ENCODE peak calls at places on chromosome 6, in nine cellular contexts. A is colonic mucosa; U is ascending aorta; K is RWPE1; V is BJ; R is activated CD4-positive, alpha-beta T cell treated with anti-CD3 and anti-CD28 coated beads for 4 hours; H is neural crest cell; D is NCI-H187 treated with DMSO at 0.1 percent for 48 hours; C is stimulated activated CD4-positive, alpha-beta T cell treated with anti-CD3 and anti-CD28 coated beads, Interleukin-1b, Interleukin-23, amount 100 ng/mL, for 1 hour. F is an unnamed sample.
A peak's percentile ranks its signal among the peaks of the same experiment; 100 is the strongest.

GRCh38 chr6:105740946-105741605 is 338.2 kb upstream of the PREP start:
- DNase-seq in H (no peak), U (no peak), V (no peak), A (no peak), R (no peak), D (no peak), C (no peak), K (no peak), F (peak; percentile 31)

GRCh38 chr6:1837868-1838267 is 228.2 kb downstream of the FOXC1 start:
- DNase-seq in C (no peak), D (no peak), R (no peak), U (no peak), H (no peak), V (no peak), A (no peak), K (no peak), F (no peak)

GRCh38 chr6:3848925-3849605 is at the start of gene FAM50B:
- DNase-seq in D (no peak), A (peak; percentile 96), K (peak; percentile 85), R (peak; percentile 89), V (peak; percentile 51), U (peak; percentile 79), C (peak; percentile 82), H (peak; percentile 88), F (peak; percentile 80)

GRCh38 chr6:146550911-146551310 is 7.3 kb downstream of the RAB32 start:
- DNase-seq in A (no peak), C (no peak), H (no peak), D (no peak), U (no peak), V (no peak), R (no peak), K (no peak), F (peak; percentile 66)

GRCh38 chr6:156828280-156828703 is 51.1 kb downstream of the ARID1B start:
- DNase-seq in C (no peak), V (peak; percentile 63), K (peak; percentile 84), A (no peak), U (no peak), R (no peak), H (no peak), D (no peak), F (peak; percentile 91)

GRCh38 chr6:168196385-168196860 is 117.4 kb upstream of the FRMD1 start:
- DNase-seq in K (no peak), U (no peak), D (peak; percentile 48), V (no peak), C (no peak), R (no peak), A (peak; percentile 81), H (no peak), F (no peak)

GRCh38 chr6:101386982-101387381 is 6.5 kb upstream of the GRIK2 start:
- DNase-seq in H (no peak), K (no peak), D (no peak), C (no peak), V (no peak), U (no peak), R (no peak), A (no peak), F (no peak)

GRCh38 chr6:17867880-17868279 is 119.6 kb downstream of the KIF13A start:
- DNase-seq in D (no peak), R (no peak), A (no peak), C (no peak), V (peak; percentile 53), K (peak; percentile 20), U (no peak), H (no peak), F (peak; percentile 81)

GRCh38 chr6:87473419-87473903 is 687 bp downstream of the SLC35A1 start:
- DNase-seq in K (peak; percentile 63), A (peak; percentile 68), H (no peak), R (peak; percentile 54), U (no peak), C (no peak), D (no peak), V (no peak), F (peak; percentile 44)

GRCh38 chr6:89239338-89239737 is 22.2 kb upstream of the GABRR1 start:
- DNase-seq in C (no peak), U (no peak), A (no peak), K (no peak), R (no peak), D (no peak), H (no peak), V (no peak), F (no peak)

GRCh38 chr6:162198925-162199324 is 528.6 kb downstream of the PRKN start:
- DNase-seq in H (no peak), C (no peak), R (no peak), D (no peak), V (no peak), K (no peak), U (no peak), A (no peak), F (no peak)

GRCh38 chr6:34791164-34791841 is 580 bp upstream of the BLTP3A start:
- DNase-seq in H (no peak), C (no peak), D (no peak), A (peak; percentile 72), R (peak; percentile 21), K (no peak), U (no peak), V (no peak), F (peak; percentile 17)

GRCh38 chr6:127342296-127342945 is 988 bp downstream of the ECHDC1 start:
- DNase-seq in V (no peak), C (no peak), A (peak; percentile 67), U (no peak), K (no peak), H (peak; percentile 3), R (no peak), D (no peak), F (peak; percentile 54)

GRCh38 chr6:143940011-143940597 is 68.0 kb downstream of the PLAGL1 start:
- DNase-seq in K (peak; percentile 62), U (no peak), H (peak; percentile 25), D (peak; percentile 23), R (peak; percentile 54), V (no peak), A (peak; percentile 63), C (no peak), F (peak; percentile 38)

GRCh38 chr6:73177221-73177944 is 47.9 kb downstream of the KHDC1L start:
- DNase-seq in A (no peak), V (no peak), D (no peak), H (no peak), R (no peak), K (no peak), C (no peak), U (no peak), F (no peak)

GRCh38 chr6:145212807-145213206 is 522.5 kb downstream of the EPM2A start:
- DNase-seq in U (no peak), R (no peak), V (no peak), K (no peak), C (no peak), A (no peak), D (no peak), H (no peak), F (no peak)

GRCh38 chr6:124430741-124431140 is 531.5 kb upstream of the RNF217 start:
- DNase-seq in U (no peak), D (no peak), R (no peak), V (no peak), C (no peak), K (no peak), A (no peak), H (no peak), F (no peak)

GRCh38 chr6:26311012-26311384 is 54.0 kb upstream of the BTN3A2 start:
- DNase-seq in U (no peak), V (no peak), H (no peak), R (peak; percentile 28), A (peak; percentile 45), D (no peak), K (no peak), C (no peak), F (peak; percentile 59)

GRCh38 chr6:45423111-45423900 is 45.6 kb upstream of the SUPT3H start:
- DNase-seq in R (peak; percentile 7), V (no peak), H (peak; percentile 6), C (no peak), U (no peak), A (no peak), K (no peak), D (no peak), F (no peak)

GRCh38 chr6:41584668-41585205 is 38.6 kb downstream of the FOXP4 start:
- DNase-seq in H (no peak), D (no peak), A (peak; percentile 34), C (no peak), V (no peak), K (no peak), R (no peak), U (no peak), F (no peak)

GRCh38 chr6:18183736-18184135 is 28.5 kb downstream of the KDM1B start:
- DNase-seq in K (no peak), U (no peak), R (no peak), C (no peak), V (no peak), A (no peak), H (no peak), D (no peak), F (peak; percentile 27)

GRCh38 chr6:506508-506907 is 115.0 kb downstream of the IRF4 start:
- DNase-seq in A (no peak), C (no peak), V (no peak), U (no peak), K (no peak), D (no peak), R (peak; percentile 72), H (no peak), F (no peak)

GRCh38 chr6:39849764-39850163 is 57.6 kb downstream of the DAAM2 start:
- DNase-seq in K (no peak), U (no peak), A (no peak), C (no peak), D (no peak), H (no peak), V (no peak), R (no peak), F (peak; percentile 31)

GRCh38 chr6:98014791-98015201 is 731.8 kb upstream of the MMS22L start:
- DNase-seq in K (no peak), D (peak; percentile 71), R (no peak), H (no peak), A (no peak), U (no peak), V (no peak), C (no peak), F (no peak)

GRCh38 chr6:88748141-88748540 is 215.3 kb downstream of the RNGTT start:
- DNase-seq in K (no peak), C (no peak), H (no peak), R (no peak), D (no peak), A (no peak), U (no peak), V (no peak), F (peak; percentile 25)

GRCh38 chr6:71228461-71229041 is 60.1 kb upstream of the OGFRL1 start:
- DNase-seq in D (no peak), H (no peak), A (no peak), C (no peak), V (no peak), K (peak; percentile 26), R (no peak), U (no peak), F (peak; percentile 66)

GRCh38 chr6:43608310-43608763 is 20.7 kb downstream of the GTPBP2 start:
- DNase-seq in H (peak; percentile 76), K (peak; percentile 56), V (no peak), D (peak; percentile 38), A (peak; percentile 73), R (peak; percentile 64), U (no peak), C (no peak), F (peak; percentile 86)

GRCh38 chr6:147158881-147159280 is 45.3 kb upstream of the STXBP5 start:
- DNase-seq in V (no peak), U (no peak), R (no peak), A (no peak), K (no peak), C (no peak), D (no peak), H (no peak), F (no peak)

GRCh38 chr6:47631248-47632196 is 66.9 kb upstream of the ADGRF4 start:
- DNase-seq in C (no peak), H (no peak), A (peak; percentile 36), V (peak; percentile 5), D (no peak), K (peak; percentile 44), U (no peak), R (no peak), F (peak; percentile 45)

F was measured in IMR-90.